ENCODE peak calls at places on chromosome 4, in five cellular contexts. One of them, this sample, is unnamed.

GRCh38 chr4:186400676-186401075 is 134.7 kb downstream of the F11 start:
- DNase-seq in transverse colon: peak
- DNase-seq in HepG2: no peak
- DNase-seq in GM06990: no peak
- DNase-seq in H9: no peak
- DNase-seq in this sample: no peak

GRCh38 chr4:147586032-147586431 is 31.2 kb upstream of the TMEM184C start:
- DNase-seq in transverse colon: no peak
- DNase-seq in HepG2: no peak
- DNase-seq in GM06990: no peak
- DNase-seq in H9: no peak
- DNase-seq in this sample: no peak

GRCh38 chr4:141645611-141646340 is 9.4 kb downstream of the IL15 start:
- DNase-seq in transverse colon: no peak
- DNase-seq in HepG2: no peak
- DNase-seq in GM06990: no peak
- DNase-seq in H9: no peak
- DNase-seq in this sample: no peak

GRCh38 chr4:8101213-8101781 is 57.3 kb downstream of the ABLIM2 start:
- DNase-seq in transverse colon: peak
- DNase-seq in HepG2: peak
- DNase-seq in GM06990: no peak
- DNase-seq in H9: no peak
- DNase-seq in this sample: no peak

GRCh38 chr4:102564399-102564921 is 63.3 kb downstream of the NFKB1 start:
- DNase-seq in transverse colon: no peak
- DNase-seq in HepG2: no peak
- DNase-seq in GM06990: peak
- DNase-seq in H9: no peak
- DNase-seq in this sample: peak

GRCh38 chr4:46389301-46389761 is 597 bp downstream of the GABRA2 start:
- DNase-seq in transverse colon: peak
- DNase-seq in HepG2: peak
- DNase-seq in GM06990: no peak
- DNase-seq in H9: peak
- DNase-seq in this sample: peak

GRCh38 chr4:184267673-184268573 is 50.2 kb upstream of the ENPP6 start:
- DNase-seq in transverse colon: peak
- DNase-seq in HepG2: peak
- DNase-seq in GM06990: peak
- DNase-seq in H9: peak
- DNase-seq in this sample: peak

GRCh38 chr4:77220841-77221613 is 64.0 kb downstream of the CCNG2 start:
- DNase-seq in transverse colon: no peak
- DNase-seq in HepG2: no peak
- DNase-seq in GM06990: no peak
- DNase-seq in H9: no peak
- DNase-seq in this sample: no peak

GRCh38 chr4:3221996-3222395 is 27.0 kb upstream of the MSANTD1 start:
- DNase-seq in transverse colon: no peak
- DNase-seq in HepG2: no peak
- DNase-seq in GM06990: no peak
- DNase-seq in H9: no peak
- DNase-seq in this sample: no peak

GRCh38 chr4:70895846-70896435 is 6.2 kb upstream of the MOB1B start:
- DNase-seq in transverse colon: no peak
- DNase-seq in HepG2: no peak
- DNase-seq in GM06990: no peak
- DNase-seq in H9: no peak
- DNase-seq in this sample: peak

GRCh38 chr4:179095585-179096228 is 1653.5 kb upstream of the AGA start:
- DNase-seq in transverse colon: no peak
- DNase-seq in HepG2: no peak
- DNase-seq in GM06990: no peak
- DNase-seq in H9: peak
- DNase-seq in this sample: no peak

GRCh38 chr4:147829401-147830101 is 97.7 kb downstream of the ARHGAP10 start:
- DNase-seq in transverse colon: peak
- DNase-seq in HepG2: no peak
- DNase-seq in GM06990: no peak
- DNase-seq in H9: no peak
- DNase-seq in this sample: no peak

GRCh38 chr4:150123073-150123472 is 44.8 kb downstream of the DCLK2 start:
- DNase-seq in transverse colon: no peak
- DNase-seq in HepG2: no peak
- DNase-seq in GM06990: peak
- DNase-seq in H9: no peak
- DNase-seq in this sample: no peak

GRCh38 chr4:149574973-149575372 is 240.7 kb downstream of the IQCM start:
- DNase-seq in transverse colon: no peak
- DNase-seq in HepG2: no peak
- DNase-seq in GM06990: no peak
- DNase-seq in H9: no peak
- DNase-seq in this sample: no peak

DNA sequence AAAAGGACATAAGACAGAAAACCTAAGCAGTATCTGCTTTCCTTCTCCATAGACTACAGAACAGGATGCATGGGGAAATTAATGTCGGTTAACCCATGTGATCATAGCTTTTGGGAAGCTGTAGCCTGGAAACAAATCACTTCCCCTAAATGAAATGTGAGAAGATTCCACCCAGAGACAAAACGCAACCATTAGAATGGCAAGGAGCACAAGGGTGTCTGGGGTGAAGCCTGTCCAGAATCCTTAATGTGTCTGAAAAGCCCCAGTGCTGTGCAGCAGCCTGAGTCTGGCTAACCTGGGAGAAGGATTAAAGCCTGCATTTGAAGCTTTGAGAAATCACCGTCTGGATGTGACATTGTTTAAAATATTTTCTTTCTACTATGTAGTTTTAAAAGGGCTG is 213.3 kb downstream of the ANKRD50 start:
- DNase-seq in transverse colon: no peak
- DNase-seq in HepG2: no peak
- DNase-seq in GM06990: no peak
- DNase-seq in H9: no peak
- DNase-seq in this sample: no peak
- TF ChIP-seq CTCF in transverse colon: no peak
- TF ChIP-seq CTCF in HepG2: no peak
- TF ChIP-seq CTCF in GM06990: no peak
- TF ChIP-seq CTCF in H9: no peak
- TF ChIP-seq CTCF in this sample: no peak

DNA sequence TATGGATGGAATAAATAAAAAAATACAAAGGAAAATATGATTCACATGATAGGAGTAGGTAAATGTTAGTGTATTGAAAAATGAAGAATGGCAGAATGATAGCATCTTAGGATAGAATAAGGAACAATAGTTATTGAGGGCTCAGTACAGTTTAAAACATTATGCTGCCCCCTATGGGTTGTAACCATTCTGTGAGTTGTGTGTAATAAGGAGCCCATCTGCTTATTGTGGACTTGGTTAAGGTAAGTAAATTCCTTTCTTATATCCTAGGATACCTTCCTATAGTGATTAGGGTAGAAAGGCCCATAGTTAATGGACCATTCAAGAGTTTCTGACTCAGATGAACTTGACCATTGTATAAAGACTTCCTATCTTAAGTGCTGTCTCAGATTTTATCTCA is 195.8 kb downstream of the PDHA2 start:
- DNase-seq in transverse colon: no peak
- DNase-seq in HepG2: no peak
- DNase-seq in GM06990: no peak
- DNase-seq in H9: no peak
- DNase-seq in this sample: no peak
- TF ChIP-seq CTCF in transverse colon: peak
- TF ChIP-seq CTCF in HepG2: no peak
- TF ChIP-seq CTCF in GM06990: peak
- TF ChIP-seq CTCF in H9: peak
- TF ChIP-seq CTCF in this sample: peak

GRCh38 chr4:53804719-53805118 is 213.4 kb upstream of the LNX1 start:
- DNase-seq in transverse colon: peak
- DNase-seq in HepG2: peak
- DNase-seq in GM06990: peak
- DNase-seq in H9: peak
- DNase-seq in this sample: peak
- TF ChIP-seq CTCF in transverse colon: peak
- TF ChIP-seq CTCF in HepG2: peak
- TF ChIP-seq CTCF in GM06990: peak
- TF ChIP-seq CTCF in H9: peak
- TF ChIP-seq CTCF in this sample: peak

GRCh38 chr4:53507058-53507457 is 84.2 kb downstream of the LNX1 start:
- DNase-seq in transverse colon: no peak
- DNase-seq in HepG2: no peak
- DNase-seq in GM06990: no peak
- DNase-seq in H9: no peak
- DNase-seq in this sample: no peak

GRCh38 chr4:53510316-53510715 is 81.0 kb downstream of the LNX1 start:
- DNase-seq in transverse colon: no peak
- DNase-seq in HepG2: no peak
- DNase-seq in GM06990: no peak
- DNase-seq in H9: no peak
- DNase-seq in this sample: no peak

GRCh38 chr4:53508446-53508845 is 82.8 kb downstream of the LNX1 start:
- DNase-seq in transverse colon: no peak
- DNase-seq in HepG2: peak
- DNase-seq in GM06990: no peak
- DNase-seq in H9: no peak
- DNase-seq in this sample: no peak

GRCh38 chr4:53507671-53508286 is 83.5 kb downstream of the LNX1 start:
- DNase-seq in transverse colon: no peak
- DNase-seq in HepG2: peak
- DNase-seq in GM06990: no peak
- DNase-seq in H9: no peak
- DNase-seq in this sample: no peak

GRCh38 chr4:53505947-53506346 is 85.3 kb downstream of the LNX1 start:
- DNase-seq in transverse colon: no peak
- DNase-seq in HepG2: no peak
- DNase-seq in GM06990: no peak
- DNase-seq in H9: no peak
- DNase-seq in this sample: no peak
- TF ChIP-seq CTCF in transverse colon: no peak
- TF ChIP-seq CTCF in HepG2: peak
- TF ChIP-seq CTCF in GM06990: no peak
- TF ChIP-seq CTCF in H9: peak
- TF ChIP-seq CTCF in this sample: no peak

GRCh38 chr4:130747842-130748241 is 1651.9 kb downstream of the C4orf33 start:
- DNase-seq in transverse colon: no peak
- DNase-seq in HepG2: no peak
- DNase-seq in GM06990: no peak
- DNase-seq in H9: no peak
- DNase-seq in this sample: peak
- TF ChIP-seq CTCF in transverse colon: no peak
- TF ChIP-seq CTCF in HepG2: peak
- TF ChIP-seq CTCF in GM06990: no peak
- TF ChIP-seq CTCF in H9: peak
- TF ChIP-seq CTCF in this sample: no peak

DNA sequence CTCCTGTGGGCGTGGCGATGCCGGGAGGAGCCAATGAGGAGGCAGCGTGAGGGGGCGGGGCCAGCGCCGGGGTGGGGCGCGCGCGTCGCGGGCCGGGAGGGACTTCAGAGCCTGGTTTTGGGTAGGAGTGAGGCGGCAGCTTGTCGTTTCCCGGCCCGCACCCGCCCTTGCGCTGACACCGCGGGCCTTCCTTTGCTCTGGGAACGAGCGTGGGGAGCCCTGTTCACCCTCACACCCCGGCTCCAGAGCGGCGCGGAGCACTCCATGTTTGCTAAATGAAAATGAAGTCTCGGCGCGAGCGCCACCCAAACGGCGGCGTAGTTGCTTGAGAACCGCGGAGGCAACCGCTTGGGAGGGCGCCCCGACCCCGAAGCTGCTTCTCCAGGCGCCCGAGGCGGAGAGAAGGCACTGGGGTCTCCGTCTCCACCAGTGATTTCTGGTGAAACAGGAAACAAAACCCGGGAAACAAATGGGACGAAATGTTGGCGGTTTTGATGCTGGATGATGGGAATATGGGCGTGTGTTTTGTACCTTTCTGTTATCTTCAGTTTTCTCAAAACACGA is 497 bp upstream of the GRPEL1 start:
- DNase-seq in transverse colon: no peak
- DNase-seq in HepG2: no peak
- DNase-seq in GM06990: no peak
- DNase-seq in H9: no peak
- DNase-seq in this sample: no peak
- TF ChIP-seq CTCF in transverse colon: no peak
- TF ChIP-seq CTCF in HepG2: peak
- TF ChIP-seq CTCF in GM06990: peak
- TF ChIP-seq CTCF in H9: no peak
- TF ChIP-seq CTCF in this sample: no peak

DNA sequence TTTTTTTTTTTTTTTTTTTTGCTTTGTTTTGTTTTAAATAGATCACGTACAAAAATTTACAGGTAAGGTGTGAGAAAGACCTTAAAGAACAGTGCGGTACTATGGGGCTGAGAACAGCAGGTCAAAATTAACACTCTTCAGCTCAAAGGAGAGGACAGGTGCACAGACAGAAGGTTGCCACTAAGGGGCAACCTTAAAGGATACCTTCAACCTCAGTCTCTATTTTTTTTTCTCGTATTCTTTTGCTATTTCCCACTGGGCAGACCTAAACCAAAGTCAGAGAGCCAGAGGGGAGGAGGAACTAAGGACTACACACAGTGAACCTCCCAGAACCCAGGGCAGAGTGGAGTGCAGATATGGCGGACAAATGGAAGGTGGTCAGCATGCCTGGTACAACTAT is 1984.3 kb upstream of the IGFBP7 start:
- DNase-seq in transverse colon: no peak
- DNase-seq in HepG2: no peak
- DNase-seq in GM06990: no peak
- DNase-seq in H9: peak
- DNase-seq in this sample: no peak
- TF ChIP-seq CTCF in transverse colon: no peak
- TF ChIP-seq CTCF in HepG2: no peak
- TF ChIP-seq CTCF in GM06990: no peak
- TF ChIP-seq CTCF in H9: peak
- TF ChIP-seq CTCF in this sample: peak